ENCODE peak calls at places on chromosome 11, in four cellular contexts. P, A, Z and B are unnamed samples.

GRCh38 chr11:8040261-8040920 is 40.6 kb upstream of the TUB start:
- DNase-seq in P (no peak), A (no peak), Z (no peak), B (no peak)

GRCh38 chr11:5291207-5291838 is 10.4 kb downstream of the OR51B4 start:
- DNase-seq in P (no peak), A (no peak), Z (peak), B (peak)

GRCh38 chr11:35347921-35348331 is 71.4 kb downstream of the SLC1A2 start:
- DNase-seq in P (no peak), A (no peak), Z (no peak), B (no peak)

GRCh38 chr11:100961633-100962032 is 168.0 kb downstream of the PGR start:
- DNase-seq in P (no peak), A (no peak), Z (peak), B (no peak)

GRCh38 chr11:67352546-67353316 is 615 bp downstream of the POLD4 start:
- DNase-seq in P (peak), A (peak), Z (no peak), B (no peak)

GRCh38 chr11:30110691-30111090 is 93.9 kb upstream of the KCNA4 start:
- DNase-seq in P (no peak), A (no peak), Z (no peak), B (no peak)

GRCh38 chr11:67409261-67409666 is 5.4 kb downstream of the TBC1D10C start:
- DNase-seq in P (no peak), A (no peak), Z (no peak), B (peak)

GRCh38 chr11:86230921-86231320 is 13.6 kb upstream of the EED start:
- DNase-seq in P (no peak), A (no peak), Z (peak), B (no peak)

GRCh38 chr11:119506436-119506835 is 83.5 kb upstream of the THY1 start:
- DNase-seq in P (no peak), A (no peak), Z (no peak), B (no peak)

GRCh38 chr11:67435727-67436458 is 1.6 kb downstream of the PTPRCAP start:
- DNase-seq in P (no peak), A (no peak), Z (no peak), B (no peak)

GRCh38 chr11:12245549-12245986 is 131.8 kb upstream of the PARVA start:
- DNase-seq in P (no peak), A (no peak), Z (peak), B (no peak)

GRCh38 chr11:35275808-35276170 is 136.8 kb downstream of the CD44 start:
- DNase-seq in P (no peak), A (no peak), Z (peak), B (no peak)

GRCh38 chr11:119155733-119156492 is 7.1 kb downstream of the ABCG4 start:
- DNase-seq in P (no peak), A (no peak), Z (peak), B (peak)

GRCh38 chr11:62905927-62906531 is 15.1 kb downstream of the CHRM1 start:
- DNase-seq in P (peak), A (peak), Z (peak), B (peak)

GRCh38 chr11:134762248-134763029 is 350.4 kb upstream of the B3GAT1 start:
- DNase-seq in P (peak), A (no peak), Z (no peak), B (no peak)

GRCh38 chr11:96706761-96707160 is 316.9 kb downstream of the JRKL start:
- DNase-seq in P (no peak), A (no peak), Z (no peak), B (no peak)

GRCh38 chr11:106815209-106815608 is 203.1 kb downstream of the GUCY1A2 start:
- DNase-seq in P (no peak), A (no peak), Z (no peak), B (no peak)

GRCh38 chr11:101870510-101870909 is 44.3 kb upstream of the CEP126 start:
- DNase-seq in P (no peak), A (no peak), Z (peak), B (no peak)

GRCh38 chr11:58734681-58735490 is 3.1 kb upstream of the GLYAT start:
- DNase-seq in P (no peak), A (no peak), Z (peak), B (no peak)

GRCh38 chr11:74434528-74434927 is 32.8 kb downstream of the KCNE3 start:
- DNase-seq in P (no peak), A (no peak), Z (peak), B (peak)

GRCh38 chr11:117144477-117145392 is 648 bp downstream of the PAFAH1B2 start:
- DNase-seq in P (peak), A (peak), Z (peak), B (peak)

GRCh38 chr11:114195981-114196731 is 100.0 kb upstream of the NNMT start:
- DNase-seq in P (peak), A (no peak), Z (peak), B (peak)

GRCh38 chr11:47406896-47407745 is 1.3 kb upstream of the SLC39A13 start:
- DNase-seq in P (no peak), A (no peak), Z (no peak), B (peak)

GRCh38 chr11:11037162-11037732 is 179.4 kb upstream of the ZBED5 start:
- DNase-seq in P (no peak), A (no peak), Z (no peak), B (no peak)

GRCh38 chr11:19728436-19728835 is 15.8 kb downstream of the NAV2 start:
- DNase-seq in P (no peak), A (no peak), Z (no peak), B (no peak)

GRCh38 chr11:32173435-32173834 is 82.6 kb downstream of the RCN1 start:
- DNase-seq in P (peak), A (peak), Z (peak), B (peak)

GRCh38 chr11:45374632-45375031 is 88.5 kb upstream of the SYT13 start:
- DNase-seq in P (no peak), A (no peak), Z (no peak), B (peak)

GRCh38 chr11:69140635-69141034 is 15.1 kb upstream of the SMIM38 start:
- DNase-seq in P (no peak), A (no peak), Z (peak), B (no peak)

GRCh38 chr11:81744336-81745116 is 989.1 kb downstream of the FAM181B start:
- DNase-seq in P (no peak), A (no peak), Z (no peak), B (no peak)

GRCh38 chr11:126311464-126312291 is 7.8 kb downstream of the DCPS start:
- DNase-seq in P (no peak), A (no peak), Z (no peak), B (peak)

GRCh38 chr11:34199525-34199924 is 94.1 kb downstream of the NAT10 start:
- DNase-seq in P (no peak), A (no peak), Z (no peak), B (no peak)